ENCODE peak calls at places on chromosomes 2 and 18, in six cellular contexts. H is A549, I is IMR-90, W is K562, E is GM12878, K is HepG2. M is an unnamed sample.

GRCh38 chr2:39659765-39660611 is 5.7 kb upstream of the TMEM178A start:
- DNase-seq in H (no peak), I (peak; percentile 17), W (no peak), E (no peak), K (no peak), M (no peak)

GRCh38 chr18:13577091-13577697 is 149.2 kb downstream of the FAM210A start:
- DNase-seq in H (no peak), I (peak; percentile 7), W (no peak), E (peak; percentile 90), K (no peak), M (no peak)

GRCh38 chr2:110153416-110153815 is 37.8 kb upstream of the MALL start:
- DNase-seq in H (no peak), I (peak; percentile 47), W (no peak), E (no peak), K (no peak), M (no peak)

GRCh38 chr2:98912221-98912851 is 23.7 kb downstream of the CRACDL start:
- DNase-seq in H (peak; percentile 56), I (peak; percentile 89), W (no peak), E (no peak), K (no peak), M (peak; percentile 63)

GRCh38 chr2:190911813-190912212 is 31.2 kb downstream of the GLS start:
- DNase-seq in H (no peak), I (peak; percentile 76), W (no peak), E (peak; percentile 43), K (no peak), M (no peak)

GRCh38 chr2:98551316-98551715 is 57.0 kb downstream of the COA5 start:
- DNase-seq in H (no peak), I (no peak), W (no peak), E (no peak), K (no peak), M (no peak)

GRCh38 chr2:166494140-166494544 is at the start of gene SCN7A:
- DNase-seq in H (no peak), I (peak; percentile 81), W (peak; percentile 49), E (no peak), K (no peak), M (peak; percentile 63)

GRCh38 chr18:59385191-59385590 is 26.1 kb upstream of the LMAN1 start:
- DNase-seq in H (no peak), I (no peak), W (no peak), E (no peak), K (no peak), M (no peak)

GRCh38 chr2:16817305-16818202 is 151.9 kb upstream of the CYRIA start:
- DNase-seq in H (no peak), I (no peak), W (no peak), E (no peak), K (peak; percentile 37), M (no peak)

GRCh38 chr2:11744631-11745394 is 1.6 kb upstream of the LPIN1 start:
- DNase-seq in H (peak; percentile 60), I (peak; percentile 59), W (peak; percentile 76), E (no peak), K (peak; percentile 79), M (peak; percentile 71)
- TF ChIP-seq SMC3 in H (no peak), I (peak; percentile 14), W (peak; percentile 27), E (no peak), K (peak; percentile 35), M (peak; percentile 53)

GRCh38 chr18:36191286-36191685 is 4.0 kb downstream of the MOCOS start:
- DNase-seq in H (no peak), I (no peak), W (no peak), E (no peak), K (no peak), M (no peak)
- TF ChIP-seq SMC3 in H (no peak), I (no peak), W (no peak), E (no peak), K (no peak), M (no peak)

DNA sequence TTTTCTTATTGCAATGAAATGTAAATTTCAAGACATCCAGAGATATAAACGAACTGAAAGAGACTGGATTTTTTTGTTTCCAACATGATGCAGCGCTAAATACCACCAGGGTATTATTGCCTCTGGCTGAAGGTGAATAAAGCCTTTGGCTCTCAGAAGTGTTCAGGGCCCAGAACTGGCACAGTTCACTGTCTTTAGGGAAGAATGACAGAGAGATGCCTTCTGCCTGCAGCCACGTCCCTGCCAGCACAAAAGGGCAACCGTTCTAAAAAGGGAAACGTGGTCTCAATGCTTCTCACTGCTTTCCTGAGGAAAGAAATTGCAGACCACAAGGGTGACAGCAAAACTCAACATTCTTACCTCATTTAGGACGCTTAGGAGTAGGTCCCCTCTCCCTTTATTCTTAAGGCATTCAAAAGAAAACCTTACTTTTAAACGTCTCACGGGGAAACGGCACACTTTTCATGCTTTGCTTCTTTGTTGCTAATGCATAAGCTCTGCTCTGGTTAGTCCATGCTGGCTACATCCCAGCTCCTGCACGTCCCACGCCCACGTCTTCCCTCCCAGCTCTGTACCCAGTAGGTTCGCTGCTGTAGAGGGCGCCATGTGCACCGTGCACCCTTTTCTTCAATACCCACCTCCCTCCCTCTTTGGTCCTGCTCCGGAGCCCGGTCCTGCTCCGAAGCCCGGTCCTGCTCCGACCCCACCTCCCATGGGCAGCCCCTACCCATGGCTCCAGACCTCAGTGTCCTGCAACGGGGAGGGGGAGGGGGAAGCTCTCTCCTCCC is 171.0 kb downstream of the HRH4 start:
- DNase-seq in H (no peak), I (peak; percentile 15), W (no peak), E (no peak), K (no peak), M (no peak)
- TF ChIP-seq SMC3 in H (no peak), I (no peak), W (no peak), E (no peak), K (no peak), M (no peak)

GRCh38 chr18:51236225-51236624 is 38.7 kb upstream of the MEX3C start:
- DNase-seq in H (peak; percentile 78), I (peak; percentile 13), W (peak; percentile 37), E (no peak), K (peak; percentile 72), M (no peak)
- TF ChIP-seq SMC3 in H (no peak), I (no peak), W (no peak), E (no peak), K (no peak), M (no peak)

GRCh38 chr2:86774862-86775261 is 15.9 kb downstream of the CD8A start:
- DNase-seq in H (no peak), I (no peak), W (no peak), E (no peak), K (no peak), M (no peak)
- TF ChIP-seq SMC3 in H (no peak), I (no peak), W (no peak), E (no peak), K (no peak), M (no peak)

GRCh38 chr2:46645681-46646162 is 166.4 kb downstream of the TMEM247 start:
- DNase-seq in H (no peak), I (peak; percentile 93), W (peak; percentile 22), E (no peak), K (no peak), M (no peak)

GRCh38 chr2:46647041-46647440 is 167.7 kb downstream of the TMEM247 start:
- DNase-seq in H (no peak), I (no peak), W (no peak), E (no peak), K (no peak), M (no peak)

GRCh38 chr2:46649004-46649403 is 169.6 kb downstream of the TMEM247 start:
- DNase-seq in H (no peak), I (no peak), W (no peak), E (no peak), K (no peak), M (no peak)

GRCh38 chr2:46650556-46651001 is 171.2 kb downstream of the TMEM247 start:
- DNase-seq in H (peak; percentile 57), I (peak; percentile 90), W (peak; percentile 64), E (peak; percentile 48), K (peak; percentile 82), M (peak; percentile 71)

DNA sequence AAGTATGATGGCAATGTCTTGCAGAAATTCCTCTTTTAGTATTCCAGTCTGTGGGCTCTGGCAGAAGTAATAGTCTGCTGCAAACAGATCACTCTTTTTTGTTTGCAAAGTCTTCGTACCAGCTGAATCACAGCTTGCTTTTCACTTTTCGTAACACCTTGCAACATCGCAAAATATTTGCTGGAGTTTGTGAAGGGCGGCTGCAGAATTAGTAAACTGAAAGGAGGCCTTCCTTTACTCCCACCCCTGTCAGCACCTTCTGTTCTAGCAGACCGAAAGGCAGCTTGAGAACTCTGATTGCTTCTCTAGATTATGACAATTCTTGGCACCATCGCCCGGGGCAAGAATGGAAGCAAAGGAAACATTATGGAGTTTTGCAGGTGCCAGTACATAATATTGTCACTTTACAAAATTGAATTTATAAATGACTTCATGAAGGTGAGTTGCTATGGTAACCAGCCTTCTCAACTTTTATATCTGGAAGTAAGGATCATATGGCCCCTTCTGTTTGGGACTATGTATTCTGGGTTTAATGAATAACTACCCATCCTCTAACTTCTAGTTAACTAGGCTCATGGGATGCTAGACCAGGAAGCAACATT is 168.9 kb downstream of the TMEM247 start:
- DNase-seq in H (peak; percentile 38), I (peak; percentile 53), W (no peak), E (no peak), K (peak; percentile 64), M (no peak)
- TF ChIP-seq SMC3 in H (peak; percentile 64), I (no peak), W (no peak), E (no peak), K (no peak), M (no peak)

M was measured in SK-N-SH.